ENCODE peak calls at places on chromosomes 5 and 9, in eight cellular contexts. M is cardiac muscle cell, D is mesendoderm, U is mesenchymal stem cell, Z is AG04450, W is NT2/D1, A is cardiac fibroblast, X is lung. G is an unnamed sample.

GRCh38 chr9:119689879-119690278 is 320.6 kb upstream of the BRINP1 start:
- DNase-seq in M (peak), D (peak), U (no peak), Z (no peak), W (no peak), A (no peak), X (no peak), G (no peak)

GRCh38 chr5:136799806-136800372 is 434.5 kb upstream of the TRPC7 start:
- DNase-seq in M (no peak), D (peak), U (no peak), Z (no peak), W (no peak), A (peak), X (no peak), G (no peak)

GRCh38 chr9:119283118-119283794 is 86.0 kb downstream of the BRINP1 start:
- DNase-seq in M (no peak), D (peak), U (no peak), Z (no peak), W (peak), A (no peak), X (peak), G (no peak)

GRCh38 chr5:176650354-176650884 is 3.1 kb downstream of the TSPAN17 start:
- DNase-seq in M (no peak), D (peak), U (no peak), Z (no peak), W (no peak), A (no peak), X (no peak), G (no peak)

GRCh38 chr9:14198049-14198448 is 115.9 kb downstream of the NFIB start:
- DNase-seq in M (no peak), D (no peak), U (no peak), Z (no peak), W (no peak), A (peak), X (no peak), G (no peak)

GRCh38 chr5:159915913-159916840 is at the start of gene ADRA1B:
- DNase-seq in M (peak), D (peak), U (peak), Z (no peak), W (peak), A (peak), X (peak), G (peak)

GRCh38 chr5:145811834-145812625 is 23.1 kb downstream of the PRELID2 start:
- DNase-seq in M (peak), D (peak), U (peak), Z (no peak), W (no peak), A (peak), X (no peak), G (peak)

GRCh38 chr5:14870347-14871083 is 1.1 kb downstream of the ANKH start:
- DNase-seq in M (no peak), D (no peak), U (no peak), Z (no peak), W (no peak), A (no peak), X (no peak), G (no peak)

GRCh38 chr5:167934561-167934971 is 356.9 kb upstream of the WWC1 start:
- DNase-seq in M (peak), D (peak), U (no peak), Z (no peak), W (no peak), A (peak), X (no peak), G (no peak)

GRCh38 chr5:45411971-45412612 is 284.1 kb downstream of the HCN1 start:
- DNase-seq in M (no peak), D (no peak), U (peak), Z (no peak), W (no peak), A (no peak), X (no peak), G (no peak)

GRCh38 chr9:104961238-104961637 is 33.3 kb upstream of the ABCA1 start:
- DNase-seq in M (no peak), D (peak), U (peak), Z (no peak), W (peak), A (peak), X (no peak), G (peak)

GRCh38 chr5:78691073-78691960 is 42.7 kb upstream of the LHFPL2 start:
- DNase-seq in M (no peak), D (no peak), U (no peak), Z (no peak), W (no peak), A (no peak), X (no peak), G (peak)

GRCh38 chr9:21919377-21920362 is 74.5 kb downstream of the CDKN2A start:
- DNase-seq in M (no peak), D (no peak), U (peak), Z (peak), W (no peak), A (peak), X (no peak), G (peak)

GRCh38 chr9:137487454-137488329 is 28.6 kb upstream of the NSMF start:
- DNase-seq in M (no peak), D (no peak), U (no peak), Z (no peak), W (no peak), A (no peak), X (no peak), G (no peak)

GRCh38 chr5:8720476-8720875 is 825.4 kb downstream of the SEMA5A start:
- DNase-seq in M (no peak), D (no peak), U (no peak), Z (no peak), W (no peak), A (peak), X (no peak), G (no peak)

DNA sequence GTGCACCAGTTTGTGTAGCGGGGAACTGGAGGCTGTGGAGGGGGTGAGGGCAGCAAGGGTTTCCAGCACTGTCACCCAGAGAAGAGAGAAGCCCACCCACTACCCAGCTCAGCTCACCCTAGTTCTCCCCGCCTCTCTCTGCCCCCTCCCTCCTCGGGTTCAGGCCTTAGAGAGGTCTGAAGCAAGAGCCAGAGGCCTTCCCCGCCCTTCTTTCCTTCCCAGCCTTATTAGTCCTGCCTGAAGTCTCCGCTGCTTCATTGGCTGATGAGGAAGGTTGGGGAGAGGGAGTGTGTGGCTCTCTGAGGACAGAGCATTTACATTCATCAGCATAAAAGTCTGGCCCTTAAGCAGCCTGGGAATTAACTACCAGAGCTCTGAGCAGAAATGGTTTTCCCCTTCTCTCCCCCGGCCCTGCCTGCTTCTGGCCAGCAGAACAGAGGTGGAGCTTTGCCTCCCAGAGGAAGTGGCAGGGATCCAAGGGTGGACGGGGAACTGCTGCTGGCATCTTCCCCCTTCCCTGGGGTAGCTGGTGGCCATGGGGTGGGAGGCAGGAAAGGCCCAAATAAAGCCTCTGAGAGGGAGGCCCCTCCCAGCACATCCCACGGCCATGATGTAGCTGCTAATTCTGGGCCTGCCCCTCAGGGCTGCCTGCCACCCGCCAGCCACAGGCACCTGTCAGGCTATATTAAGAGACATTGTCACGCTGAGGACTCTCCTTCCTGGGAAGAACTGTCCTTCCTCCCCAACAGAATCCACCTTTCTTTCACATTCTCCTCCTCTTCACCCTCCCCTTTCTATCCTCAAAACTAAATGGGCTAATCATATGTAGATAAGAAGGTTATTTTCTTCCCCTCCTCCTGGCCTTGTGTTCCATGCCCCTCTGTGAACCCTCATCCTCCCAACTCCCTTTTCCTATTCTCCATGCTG is 4.2 kb downstream of the DNAJB5 start:
- DNase-seq in M (peak), D (peak), U (peak), Z (no peak), W (peak), A (peak), X (no peak), G (peak)
- H3K4me3 ChIP-seq in M (no peak), D (no peak), U (peak), Z (no peak), W (no peak), A (no peak), X (no peak), G (no peak)

GRCh38 chr9:97904725-97905124 is 17.6 kb downstream of the TRMO start:
- DNase-seq in M (no peak), D (no peak), U (no peak), Z (no peak), W (no peak), A (no peak), X (no peak), G (no peak)
- H3K4me3 ChIP-seq in M (no peak), D (no peak), U (no peak), Z (no peak), W (no peak), A (no peak), X (no peak), G (no peak)

DNA sequence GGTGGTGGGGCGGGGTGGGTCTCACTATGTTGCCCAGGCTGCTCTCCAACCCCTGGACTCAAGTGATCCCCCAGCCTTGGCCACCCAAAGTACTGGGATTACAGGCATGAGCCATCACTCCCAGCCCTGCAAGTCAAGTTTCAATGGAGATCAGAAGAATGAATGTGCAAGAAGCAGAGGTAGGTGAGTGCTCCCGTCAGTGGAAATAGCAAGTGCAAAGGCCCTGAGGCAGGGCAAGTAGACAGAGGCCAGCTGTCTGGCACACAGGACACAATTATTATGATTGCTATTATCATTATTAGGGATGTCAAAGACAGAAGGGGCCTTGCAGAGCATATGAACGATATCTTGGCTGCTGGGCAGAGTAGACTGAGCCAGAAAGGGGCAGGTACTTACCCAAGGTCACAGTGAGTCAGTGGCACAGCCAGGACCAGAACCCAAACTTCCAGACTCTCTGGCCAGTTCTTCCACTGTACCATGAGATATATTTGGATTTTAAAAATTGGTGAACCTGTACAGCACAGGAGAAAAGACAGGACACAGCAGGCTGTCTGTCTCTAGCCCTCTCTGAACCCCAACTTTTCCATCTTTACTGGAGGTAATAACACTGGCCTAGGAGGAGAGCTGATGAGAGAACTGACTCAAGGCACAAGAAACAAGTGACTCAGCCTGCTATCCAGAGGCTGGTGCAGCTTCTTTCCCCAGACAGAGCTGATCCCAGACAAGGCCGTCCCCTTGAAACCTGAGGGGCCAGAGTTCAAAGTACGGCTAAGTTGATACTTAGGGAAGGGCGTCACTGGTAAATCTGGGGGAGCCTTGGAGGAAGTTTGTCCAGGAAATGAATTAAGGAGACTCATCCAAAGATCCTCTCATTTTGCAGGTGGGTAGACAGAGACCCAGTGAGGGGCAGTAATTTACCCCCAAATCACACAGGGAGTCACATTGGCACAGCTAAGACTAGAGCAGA is 1.4 kb downstream of the HDHD3 start:
- DNase-seq in M (no peak), D (no peak), U (peak), Z (no peak), W (no peak), A (peak), X (no peak), G (no peak)
- H3K4me3 ChIP-seq in M (no peak), D (no peak), U (peak), Z (no peak), W (peak), A (no peak), X (no peak), G (no peak)

DNA sequence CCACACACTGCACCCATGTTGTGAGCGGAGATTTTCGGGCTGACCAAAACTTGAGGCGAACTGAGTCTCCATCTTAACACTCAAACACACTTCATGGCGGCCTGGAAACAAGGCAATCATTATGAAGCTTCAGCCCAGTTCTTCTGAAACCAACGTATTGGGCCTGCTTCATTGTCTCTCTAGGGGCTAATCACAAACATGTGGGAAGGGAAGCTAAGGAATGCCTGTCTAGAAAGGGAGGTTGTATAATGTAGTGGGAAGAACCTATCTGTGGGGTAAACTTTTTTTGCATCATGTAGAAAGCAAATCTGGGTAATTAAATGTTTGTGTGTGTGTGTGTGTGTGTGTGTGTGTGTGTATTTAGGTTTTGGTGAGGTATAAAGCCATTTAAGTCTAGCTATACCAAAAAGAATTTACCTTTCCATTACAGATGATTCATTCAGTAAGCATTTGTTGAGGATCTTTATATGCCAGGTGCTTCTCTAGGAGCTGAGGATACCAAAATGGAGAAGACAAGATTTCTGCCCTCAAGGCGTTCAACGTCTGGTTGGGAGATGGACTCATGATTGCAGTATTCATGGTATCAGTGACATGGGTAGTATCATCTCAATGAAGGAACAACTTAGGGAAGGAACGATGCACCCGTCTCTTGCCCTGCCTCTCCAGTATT is 29.4 kb downstream of the SLC1A3 start:
- DNase-seq in M (no peak), D (peak), U (no peak), Z (no peak), W (no peak), A (no peak), X (no peak), G (no peak)
- H3K4me3 ChIP-seq in M (no peak), D (no peak), U (no peak), Z (no peak), W (no peak), A (no peak), X (no peak), G (no peak)

DNA sequence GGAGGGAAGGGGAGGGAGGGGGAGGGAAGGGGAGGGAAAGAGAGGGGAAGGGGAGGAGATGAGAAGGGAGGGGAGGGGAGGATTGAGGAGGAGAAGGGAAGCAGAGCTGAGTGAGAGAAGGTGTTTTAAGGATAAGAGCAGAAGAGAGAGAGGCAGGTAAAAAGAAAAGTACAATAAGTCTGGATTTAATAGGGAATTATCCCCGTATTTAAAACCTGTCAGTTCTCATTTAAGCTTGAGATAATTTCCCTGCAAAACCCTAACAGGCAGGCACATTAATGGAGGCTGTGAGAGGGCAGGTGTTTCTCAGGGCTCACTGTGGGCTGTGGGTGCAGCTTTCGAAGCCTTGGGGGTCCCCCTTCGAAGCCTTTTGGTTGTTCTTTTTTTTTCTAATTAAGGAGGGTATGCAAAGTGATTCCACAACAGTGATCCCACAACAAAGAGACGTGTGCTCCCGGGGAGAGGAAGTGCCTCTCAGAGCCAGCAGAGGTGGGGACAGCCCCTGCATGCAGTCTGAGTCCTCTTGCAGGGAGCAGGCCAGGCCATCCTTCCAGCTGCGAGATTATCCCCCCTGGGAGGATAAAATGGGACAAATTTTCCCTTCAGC is 317.9 kb upstream of the IRX1 start:
- DNase-seq in M (no peak), D (peak), U (no peak), Z (no peak), W (peak), A (no peak), X (no peak), G (no peak)
- H3K4me3 ChIP-seq in M (no peak), D (no peak), U (no peak), Z (no peak), W (no peak), A (no peak), X (no peak), G (no peak)

GRCh38 chr9:131097948-131098278 is 1.6 kb downstream of the AIF1L start:
- DNase-seq in M (no peak), D (no peak), U (no peak), Z (no peak), W (no peak), A (no peak), X (no peak), G (no peak)
- H3K4me3 ChIP-seq in M (no peak), D (no peak), U (no peak), Z (no peak), W (peak), A (no peak), X (no peak), G (no peak)

GRCh38 chr5:98905857-98906688 is 22.7 kb downstream of the CHD1 start:
- DNase-seq in M (peak), D (peak), U (peak), Z (no peak), W (no peak), A (peak), X (no peak), G (peak)

GRCh38 chr5:98906756-98907355 is 22.0 kb downstream of the CHD1 start:
- DNase-seq in M (no peak), D (no peak), U (no peak), Z (no peak), W (no peak), A (no peak), X (no peak), G (no peak)

GRCh38 chr5:98902733-98903132 is 26.1 kb downstream of the CHD1 start:
- DNase-seq in M (no peak), D (no peak), U (peak), Z (no peak), W (no peak), A (peak), X (no peak), G (peak)

GRCh38 chr5:98907951-98908350 is 20.9 kb downstream of the CHD1 start:
- DNase-seq in M (no peak), D (no peak), U (no peak), Z (no peak), W (no peak), A (no peak), X (no peak), G (no peak)

GRCh38 chr5:98904786-98905185 is 24.0 kb downstream of the CHD1 start:
- DNase-seq in M (no peak), D (no peak), U (peak), Z (no peak), W (no peak), A (peak), X (no peak), G (no peak)
- H3K4me3 ChIP-seq in M (no peak), D (no peak), U (no peak), Z (no peak), W (no peak), A (no peak), X (no peak), G (no peak)